ENCODE peak calls at places on chromosome 12, in four cellular contexts. Y is hepatocyte, H is GM23248, O is fibroblast of lung. Q is an unnamed sample.

GRCh38 chr12:21324551-21324950 is 10.2 kb downstream of the SLCO1A2 start:
- DNase-seq in Y (no peak), H (no peak), O (no peak), Q (peak; percentile 39)

GRCh38 chr12:10967409-10967808 is 19.3 kb downstream of the TAS2R50 start:
- DNase-seq in Y (no peak), H (peak; percentile 75), O (peak; percentile 62), Q (no peak)

GRCh38 chr12:132215644-132215989 is 71.4 kb downstream of the NOC4L start:
- DNase-seq in Y (no peak), H (no peak), O (no peak), Q (no peak)

GRCh38 chr12:131001493-131001892 is 47.8 kb downstream of the ADGRD1 start:
- DNase-seq in Y (no peak), H (peak; percentile 22), O (no peak), Q (no peak)

GRCh38 chr12:122030427-122030825 is 8.7 kb downstream of the BCL7A start:
- DNase-seq in Y (no peak), H (no peak), O (no peak), Q (no peak)

GRCh38 chr12:95358111-95359083 is 115.6 kb upstream of the METAP2 start:
- DNase-seq in Y (no peak), H (no peak), O (peak; percentile 14), Q (no peak)

GRCh38 chr12:115023279-115023678 is 339.3 kb upstream of the TBX3 start:
- DNase-seq in Y (no peak), H (peak; percentile 32), O (peak; percentile 12), Q (no peak)

GRCh38 chr12:21526053-21526452 is at the start of gene SPX:
- DNase-seq in Y (no peak), H (peak; percentile 27), O (no peak), Q (no peak)

GRCh38 chr12:95073698-95074520 is 491 bp upstream of the NR2C1 start:
- DNase-seq in Y (no peak), H (peak; percentile 16), O (no peak), Q (peak; percentile 98)

GRCh38 chr12:29133141-29133540 is 15.9 kb upstream of the FAR2 start:
- DNase-seq in Y (no peak), H (no peak), O (peak; percentile 62), Q (no peak)

GRCh38 chr12:123794027-123794426 is 31.9 kb downstream of the DNAH10 start:
- DNase-seq in Y (no peak), H (no peak), O (no peak), Q (no peak)

GRCh38 chr12:88665051-88665450 is 84.8 kb upstream of the KITLG start:
- DNase-seq in Y (no peak), H (peak; percentile 29), O (peak; percentile 74), Q (no peak)

GRCh38 chr12:8508912-8509841 is 4.1 kb upstream of the CLEC4D start:
- DNase-seq in Y (no peak), H (no peak), O (no peak), Q (peak; percentile 59)

GRCh38 chr12:101039848-101040531 is 170.0 kb downstream of the SLC5A8 start:
- DNase-seq in Y (peak; percentile 59), H (no peak), O (no peak), Q (no peak)

GRCh38 chr12:25977047-25977446 is 18.6 kb downstream of the RASSF8 start:
- DNase-seq in Y (no peak), H (peak; percentile 92), O (peak; percentile 97), Q (no peak)

GRCh38 chr12:10358131-10358530 is 31.7 kb downstream of the KLRK1 start:
- DNase-seq in Y (no peak), H (no peak), O (no peak), Q (no peak)

GRCh38 chr12:21773263-21773741 is 1.2 kb downstream of the KCNJ8 start:
- DNase-seq in Y (peak; percentile 76), H (peak; percentile 48), O (peak; percentile 19), Q (peak; percentile 93)

GRCh38 chr12:3551386-3551785 is 60.4 kb downstream of the PRMT8 start:
- DNase-seq in Y (no peak), H (no peak), O (no peak), Q (peak; percentile 21)

GRCh38 chr12:103858953-103859601 is 18.0 kb upstream of the NT5DC3 start:
- DNase-seq in Y (peak; percentile 89), H (peak; percentile 97), O (peak; percentile 99), Q (no peak)

GRCh38 chr12:109459247-109459646 is 17.9 kb downstream of the KCTD10 start:
- DNase-seq in Y (no peak), H (peak; percentile 49), O (peak; percentile 53), Q (no peak)

GRCh38 chr12:90004319-90005074 is 295.9 kb upstream of the ATP2B1 start:
- DNase-seq in Y (no peak), H (no peak), O (no peak), Q (no peak)

GRCh38 chr12:105393586-105393985 is 63.1 kb downstream of the C12orf75 start:
- DNase-seq in Y (no peak), H (peak; percentile 46), O (peak; percentile 60), Q (no peak)

GRCh38 chr12:109278912-109279311 is 30.2 kb downstream of the FOXN4 start:
- DNase-seq in Y (no peak), H (no peak), O (no peak), Q (no peak)

GRCh38 chr12:34406996-34407300 is 384.7 kb downstream of the ALG10 start:
- DNase-seq in Y (no peak), H (no peak), O (no peak), Q (peak; percentile 12)

GRCh38 chr12:54262403-54262925 is 17.5 kb downstream of the CBX5 start:
- DNase-seq in Y (peak; percentile 49), H (peak; percentile 78), O (peak; percentile 76), Q (no peak)

GRCh38 chr12:52207895-52208294 is 16.1 kb upstream of the KRT80 start:
- DNase-seq in Y (no peak), H (peak; percentile 86), O (peak; percentile 66), Q (no peak)

GRCh38 chr12:24767016-24767415 is 181.9 kb downstream of the BCAT1 start:
- DNase-seq in Y (no peak), H (no peak), O (peak; percentile 32), Q (no peak)

GRCh38 chr12:53601296-53601847 is 24.8 kb downstream of the ATF7 start:
- DNase-seq in Y (no peak), H (no peak), O (no peak), Q (no peak)

GRCh38 chr12:109308534-109309440 is at the start of gene FOXN4:
- DNase-seq in Y (peak; percentile 23), H (no peak), O (no peak), Q (peak; percentile 86)

GRCh38 chr12:131694116-131694838 is 16.6 kb upstream of the SFSWAP start:
- DNase-seq in Y (no peak), H (no peak), O (no peak), Q (no peak)

GRCh38 chr12:52186135-52186840 is 5.5 kb downstream of the KRT80 start:
- DNase-seq in Y (peak; percentile 55), H (peak; percentile 87), O (peak; percentile 93), Q (peak; percentile 65)

DNA sequence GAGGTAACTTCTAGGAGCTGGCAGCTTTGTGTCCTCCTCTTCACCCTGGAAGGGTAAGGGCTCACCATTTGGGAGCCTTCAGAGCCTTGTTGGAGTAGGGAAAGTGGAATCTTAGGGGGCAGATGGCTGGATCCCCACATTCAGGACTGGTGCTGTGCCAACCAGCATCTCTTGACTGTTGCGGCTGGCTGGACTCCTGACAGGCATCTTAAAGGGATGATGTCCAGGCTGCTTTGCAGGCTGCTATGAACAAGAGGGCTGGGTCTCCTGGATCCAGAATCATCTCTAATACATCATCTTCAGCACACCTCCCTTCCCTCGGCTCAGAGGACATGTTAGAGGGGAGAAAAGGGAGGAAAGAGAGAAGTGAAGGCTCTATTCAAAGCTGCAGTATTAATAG is 4.4 kb downstream of the CACNB3 start:
- DNase-seq in Y (no peak), H (no peak), O (no peak), Q (no peak)
- H4K20me1 ChIP-seq in Y (no peaks in the 10 kb centered on the region), H (no peaks in the 10 kb centered on the region), O (no peaks in the 10 kb centered on the region), Q (no peaks in the 10 kb centered on the region)

DNA sequence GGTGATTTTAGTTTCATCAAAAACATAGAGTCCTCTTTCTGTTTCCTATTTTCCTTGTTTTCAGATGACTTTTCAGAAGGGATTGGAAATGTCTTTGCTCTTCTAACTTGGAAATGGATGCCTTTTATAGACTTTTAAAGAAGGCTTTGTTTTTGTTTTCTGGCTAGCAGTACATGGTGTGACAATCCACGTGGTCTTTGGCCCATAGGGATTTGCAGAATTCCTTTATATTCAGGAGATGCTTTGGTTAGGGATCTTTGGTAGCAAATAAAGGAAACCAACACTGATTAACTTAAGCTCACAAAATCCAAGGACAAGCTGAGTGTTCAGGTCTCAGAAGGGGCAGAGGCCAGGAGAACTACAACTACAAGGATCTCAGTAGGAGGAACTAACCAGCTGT is 58.5 kb upstream of the MANSC4 start:
- DNase-seq in Y (no peak), H (no peak), O (no peak), Q (no peak)
- H3K79me2 ChIP-seq in Y (no peaks in the 10 kb centered on the region), H (no peaks in the 10 kb centered on the region), O (no peaks in the 10 kb centered on the region), Q (no peaks in the 10 kb centered on the region)

DNA sequence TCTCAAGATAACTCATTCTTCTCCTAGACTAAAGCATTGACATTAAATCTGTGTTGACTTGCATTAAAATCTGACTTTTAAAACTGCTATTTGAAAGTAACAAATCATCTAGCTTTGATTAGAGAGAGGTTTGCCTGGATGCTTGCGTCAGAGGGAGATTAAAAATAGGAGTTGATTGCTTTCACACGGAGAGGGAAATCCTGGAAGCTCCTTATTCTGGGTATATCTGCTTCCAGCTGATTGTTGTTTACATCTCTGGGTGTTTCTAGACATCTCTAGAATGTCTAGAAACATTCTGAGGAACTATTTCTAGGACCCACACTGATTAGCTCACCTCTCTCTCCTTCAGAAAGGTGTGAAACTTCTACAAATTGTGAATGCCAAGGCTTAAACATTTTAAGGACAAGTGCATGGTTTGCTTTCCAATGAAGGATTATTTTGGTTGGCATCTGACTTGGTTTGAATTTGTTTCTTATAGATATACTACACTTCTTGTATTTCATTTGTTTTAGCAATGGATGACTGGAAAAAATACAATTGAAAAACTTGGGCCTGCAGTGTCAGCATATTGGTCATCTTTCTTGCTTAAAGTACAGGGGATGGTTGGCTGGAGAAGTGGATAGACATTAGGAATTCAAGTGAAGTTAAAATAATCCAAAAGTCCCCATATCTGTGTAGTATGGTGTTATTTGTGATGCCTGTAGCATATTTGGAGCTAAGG is 2.1 kb downstream of the DIP2B start:
- DNase-seq in Y (no peak), H (no peak), O (peak; percentile 23), Q (no peak)
- H3K27ac ChIP-seq in Y (no peak overlapping the region), H (no peak overlapping the region), O (no peak overlapping the region), Q (no peak overlapping the region)

DNA sequence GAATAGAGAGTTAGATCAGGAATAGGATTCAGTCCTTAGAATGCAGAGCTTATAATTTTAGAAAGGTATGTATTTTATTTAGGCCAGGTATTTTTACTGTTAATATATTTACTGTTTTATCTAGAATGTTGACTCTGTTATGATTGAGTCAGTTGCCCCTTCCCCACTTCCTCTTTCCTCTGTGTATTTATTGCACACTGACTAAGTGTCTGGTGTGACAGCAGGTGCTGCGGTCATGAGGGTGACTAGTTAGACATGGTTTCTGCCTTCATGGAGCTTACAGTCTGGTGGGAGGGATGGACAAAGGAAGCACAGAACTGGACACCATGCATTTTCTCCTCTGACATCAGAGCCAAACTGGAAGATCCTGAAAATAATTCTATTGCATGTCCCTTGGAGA is 159.8 kb downstream of the CACNA1C start:
- DNase-seq in Y (no peak), H (no peak), O (no peak), Q (no peak)
- H4K20me1 ChIP-seq in Y (no peaks in the 10 kb centered on the region), H (peaks cover 6% of the 10 kb centered on the region), O (no peaks in the 10 kb centered on the region), Q (no peaks in the 10 kb centered on the region)

GRCh38 chr12:49440031-49440430 is 72.8 kb downstream of the SPATS2 start:
- DNase-seq in Y (no peak), H (no peak), O (no peak), Q (no peak)
- H3K79me2 ChIP-seq in Y (peaks cover 63% of the 10 kb centered on the region), H (peaks cover 24% of the 10 kb centered on the region), O (peaks cover 2% of the 10 kb centered on the region), Q (no peaks in the 10 kb centered on the region)

Q was measured in H9.